ENCODE peak calls at places on chromosome 7, in six cellular contexts. Y is GM06990, U is ureter, D is C1 segment of cervical spinal cord, B is GM13977, M is AG09319. L is an unnamed sample.

GRCh38 chr7:137006293-137006692 is 137.8 kb downstream of the CHRM2 start:
- DNase-seq in Y (no peak), U (no peak), D (no peak), B (no peak), M (peak), L (no peak)

GRCh38 chr7:131620673-131621609 is 64.5 kb upstream of the PODXL start:
- DNase-seq in Y (no peak), U (no peak), D (no peak), B (no peak), M (no peak), L (no peak)

GRCh38 chr7:157466473-157467261 is 129.9 kb downstream of the DNAJB6 start:
- DNase-seq in Y (no peak), U (peak), D (no peak), B (no peak), M (no peak), L (no peak)

GRCh38 chr7:95263803-95264202 is 60.5 kb downstream of the PON1 start:
- DNase-seq in Y (no peak), U (no peak), D (no peak), B (no peak), M (no peak), L (no peak)

GRCh38 chr7:158975526-158976467 is 119.4 kb downstream of the DYNC2I1 start:
- DNase-seq in Y (no peak), U (no peak), D (no peak), B (no peak), M (no peak), L (no peak)

GRCh38 chr7:45072131-45073030 is 16.4 kb downstream of the NACAD start:
- DNase-seq in Y (no peak), U (no peak), D (no peak), B (no peak), M (no peak), L (no peak)

GRCh38 chr7:140059288-140060242 is 3.2 kb downstream of the PARP12 start:
- DNase-seq in Y (no peak), U (peak), D (no peak), B (no peak), M (peak), L (peak)

GRCh38 chr7:158595068-158595467 is 7.4 kb upstream of the PTPRN2 start:
- DNase-seq in Y (peak), U (no peak), D (no peak), B (no peak), M (no peak), L (no peak)

GRCh38 chr7:96786261-96786997 is 76.8 kb upstream of the SEM1 start:
- DNase-seq in Y (no peak), U (no peak), D (no peak), B (no peak), M (no peak), L (no peak)

GRCh38 chr7:76397409-76398183 is 11.9 kb downstream of the SSC4D start:
- DNase-seq in Y (peak), U (peak), D (peak), B (peak), M (no peak), L (no peak)

GRCh38 chr7:141304291-141304690 is 230.4 kb downstream of the TMEM178B start:
- DNase-seq in Y (no peak), U (no peak), D (no peak), B (no peak), M (no peak), L (no peak)

GRCh38 chr7:147779949-147780348 is 810.6 kb upstream of the C7orf33 start:
- DNase-seq in Y (no peak), U (no peak), D (no peak), B (no peak), M (no peak), L (no peak)

GRCh38 chr7:116399808-116400207 is 99.7 kb upstream of the CAV2 start:
- DNase-seq in Y (no peak), U (no peak), D (no peak), B (no peak), M (no peak), L (peak)

GRCh38 chr7:80273327-80273726 is 138.7 kb downstream of the GNAI1 start:
- DNase-seq in Y (no peak), U (no peak), D (no peak), B (no peak), M (no peak), L (no peak)

GRCh38 chr7:154953006-154953684 is 49.8 kb downstream of the PAXIP1 start:
- DNase-seq in Y (no peak), U (no peak), D (no peak), B (peak), M (peak), L (peak)

GRCh38 chr7:82726038-82726800 is 282.6 kb upstream of the CACNA2D1 start:
- DNase-seq in Y (no peak), U (no peak), D (no peak), B (no peak), M (no peak), L (no peak)

GRCh38 chr7:159139202-159139601 is 5.5 kb downstream of the VIPR2 start:
- DNase-seq in Y (no peak), U (no peak), D (no peak), B (no peak), M (no peak), L (no peak)

GRCh38 chr7:18495412-18496335 is at the start of gene HDAC9:
- DNase-seq in Y (peak), U (no peak), D (peak), B (peak), M (no peak), L (no peak)

GRCh38 chr7:83337050-83337449 is 174.4 kb upstream of the PCLO start:
- DNase-seq in Y (no peak), U (no peak), D (no peak), B (no peak), M (no peak), L (no peak)

GRCh38 chr7:27576360-27576944 is 86.2 kb downstream of the HIBADH start:
- DNase-seq in Y (peak), U (no peak), D (no peak), B (peak), M (no peak), L (peak)

GRCh38 chr7:25944777-25945176 is 207.2 kb upstream of the NFE2L3 start:
- DNase-seq in Y (no peak), U (no peak), D (no peak), B (no peak), M (no peak), L (no peak)